ENCODE peak calls at places on chromosomes 7 and 10, in seven cellular contexts. H is hippocampal formation; O is AG04450; F is stimulated activated CD8-positive, alpha-beta memory T cell treated with anti-CD3 and anti-CD28 coated beads, Interleukin-7, amount 100 ng/mL, for 24 hours; E is ovary; K is NCI-H1417 treated with DMSO at 0.1 percent for 48 hours; J is IMR-90. Q is an unnamed sample.

GRCh38 chr10:9219860-9220259 is 1165.4 kb downstream of the GATA3 start:
- DNase-seq in K (no peak), E (no peak), F (no peak), H (no peak), O (no peak), J (no peak), Q (no peak)

GRCh38 chr10:62769574-62770242 is 34.8 kb upstream of the ADO start:
- DNase-seq in E (peak), K (no peak), H (no peak), F (no peak), O (no peak), J (peak), Q (no peak)

GRCh38 chr7:29797112-29797944 is 9.0 kb upstream of the WIPF3 start:
- DNase-seq in E (no peak), K (no peak), J (no peak), O (no peak), F (no peak), H (no peak), Q (no peak)

GRCh38 chr7:142556745-142557144 is 192.5 kb upstream of the PRSS1 start:
- DNase-seq in K (no peak), O (peak), J (peak), H (no peak), F (no peak), E (no peak), Q (no peak)

GRCh38 chr10:116268976-116269375 is 4.0 kb downstream of the GFRA1 start:
- DNase-seq in H (no peak), J (no peak), O (no peak), F (no peak), K (no peak), E (no peak), Q (no peak)

GRCh38 chr7:100419660-100420226 is 8.8 kb downstream of the ZCWPW1 start:
- DNase-seq in H (no peak), O (no peak), K (no peak), E (no peak), J (no peak), F (no peak), Q (no peak)

GRCh38 chr7:134462337-134462925 is 3.5 kb upstream of the AKR1B1 start:
- DNase-seq in J (peak), F (no peak), K (no peak), O (no peak), H (no peak), E (no peak), Q (no peak)

GRCh38 chr10:131186547-131187253 is 124.8 kb downstream of the TCERG1L start:
- DNase-seq in F (no peak), O (no peak), H (no peak), K (no peak), E (no peak), J (no peak), Q (peak)